ENCODE peak calls at places on chromosomes 3 and 15, in four cellular contexts. L, O, K and T are unnamed samples.

GRCh38 chr3:135416182-135416581 is 549.3 kb upstream of the PPP2R3A start:
- DNase-seq in O (no peak), L (no peak), K (no peak), T (no peak)

GRCh38 chr3:46878796-46879436 is 1.4 kb downstream of the PTH1R start:
- DNase-seq in O (no peak), K (peak; percentile 84), L (no peak), T (no peak)

GRCh38 chr3:139227165-139227564 is 116.7 kb upstream of the MRPS22 start:
- DNase-seq in K (no peak), O (no peak), L (no peak), T (no peak)

GRCh38 chr3:4841783-4842440 is 137.3 kb upstream of the BHLHE40 start:
- DNase-seq in O (no peak), K (no peak), L (no peak), T (no peak)

GRCh38 chr3:64554086-64554920 is 133.5 kb downstream of the ADAMTS9 start:
- DNase-seq in K (peak; percentile 75), L (no peak), O (no peak), T (no peak)

GRCh38 chr3:112633757-112634156 is 7.2 kb downstream of the CCDC80 start:
- DNase-seq in L (no peak), K (no peak), O (no peak), T (no peak)

GRCh38 chr3:30162579-30162978 is 443.8 kb upstream of the TGFBR2 start:
- DNase-seq in L (no peak), K (no peak), O (no peak), T (no peak)

GRCh38 chr3:30684361-30684760 is 78.0 kb downstream of the TGFBR2 start:
- DNase-seq in K (no peak), O (no peak), L (no peak), T (no peak)

GRCh38 chr15:101709466-101709865 is 14.8 kb downstream of the TARS3 start:
- DNase-seq in L (no peak), O (no peak), K (no peak), T (no peak)

GRCh38 chr15:73946795-73947370 is 20.6 kb downstream of the LOXL1 start:
- DNase-seq in O (no peak), K (no peak), L (no peak), T (no peak)

GRCh38 chr3:175940881-175941280 is 1081.7 kb downstream of the NAALADL2 start:
- DNase-seq in O (peak; percentile 57), L (peak; percentile 89), K (peak; percentile 52), T (no peak)

GRCh38 chr3:126765187-126766069 is 61.4 kb downstream of the CHCHD6 start:
- DNase-seq in K (no peak), L (no peak), O (no peak), T (no peak)

GRCh38 chr15:31311735-31312134 is 14.9 kb upstream of the KLF13 start:
- DNase-seq in L (peak; percentile 30), O (no peak), K (no peak), T (no peak)

GRCh38 chr3:67329358-67329757 is 325.1 kb downstream of the SUCLG2 start:
- DNase-seq in L (no peak), O (no peak), K (no peak), T (no peak)

GRCh38 chr15:70127797-70128756 is 30.4 kb upstream of the TLE3 start:
- DNase-seq in O (no peak), K (no peak), L (no peak), T (no peak)

GRCh38 chr3:134294302-134294925 is 43.8 kb upstream of the RYK start:
- DNase-seq in O (no peak), K (no peak), L (no peak), T (peak; percentile 55)

GRCh38 chr3:46930945-46931403 is 45.6 kb downstream of the CCDC12 start:
- DNase-seq in K (no peak), O (no peak), L (no peak), T (no peak)

GRCh38 chr15:101171954-101172353 is 79.9 kb downstream of the CHSY1 start:
- DNase-seq in K (no peak), O (no peak), L (no peak), T (peak; percentile 40)

GRCh38 chr3:16547958-16548357 is 34.5 kb upstream of the RFTN1 start:
- DNase-seq in O (no peak), K (no peak), L (no peak), T (no peak)

GRCh38 chr3:188229726-188230125 is 75.8 kb downstream of the LPP start:
- DNase-seq in K (no peak), L (no peak), O (no peak), T (no peak)

DNA sequence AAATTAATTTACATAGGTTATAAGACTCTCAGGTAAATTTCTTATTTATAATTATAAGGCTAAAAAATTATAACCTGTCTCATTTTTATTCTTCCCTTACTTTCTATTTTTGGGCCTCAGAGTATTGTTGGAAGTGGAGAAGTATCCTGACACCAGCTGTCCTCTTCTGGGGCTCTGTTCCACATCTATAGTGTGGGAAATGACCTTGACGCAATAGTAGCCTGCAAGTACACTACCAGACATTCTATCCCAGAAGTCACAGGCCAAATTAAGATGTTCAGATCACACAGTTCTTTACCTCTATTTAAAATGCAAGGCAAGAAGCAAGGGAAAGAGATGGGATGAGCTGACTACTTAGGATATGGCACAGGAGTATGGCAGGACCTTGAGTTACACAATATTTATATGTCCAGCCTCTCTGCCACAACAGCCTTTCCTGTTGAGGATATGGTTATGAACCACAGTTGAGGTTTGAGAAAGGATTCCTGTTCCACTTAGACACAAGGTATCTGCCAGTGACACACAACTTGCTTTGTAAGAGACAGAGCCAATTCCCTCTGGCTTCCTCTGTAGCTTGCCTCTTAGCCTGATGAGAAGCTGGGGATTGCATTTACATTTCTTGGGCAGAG is 158.0 kb upstream of the IL12A start:
- DNase-seq in K (no peak), L (no peak), O (no peak), T (no peak)
- H3K79me2 ChIP-seq in K (no peaks in the 10 kb centered on the region), L (no peaks in the 10 kb centered on the region), O (no peaks in the 10 kb centered on the region), T (no peaks in the 10 kb centered on the region)

GRCh38 chr3:154843647-154844046 is 236.5 kb upstream of the MME start:
- DNase-seq in K (no peak), O (no peak), L (no peak), T (no peak)

GRCh38 chr3:154844863-154845262 is 235.3 kb upstream of the MME start:
- DNase-seq in O (no peak), L (no peak), K (no peak), T (no peak)

DNA sequence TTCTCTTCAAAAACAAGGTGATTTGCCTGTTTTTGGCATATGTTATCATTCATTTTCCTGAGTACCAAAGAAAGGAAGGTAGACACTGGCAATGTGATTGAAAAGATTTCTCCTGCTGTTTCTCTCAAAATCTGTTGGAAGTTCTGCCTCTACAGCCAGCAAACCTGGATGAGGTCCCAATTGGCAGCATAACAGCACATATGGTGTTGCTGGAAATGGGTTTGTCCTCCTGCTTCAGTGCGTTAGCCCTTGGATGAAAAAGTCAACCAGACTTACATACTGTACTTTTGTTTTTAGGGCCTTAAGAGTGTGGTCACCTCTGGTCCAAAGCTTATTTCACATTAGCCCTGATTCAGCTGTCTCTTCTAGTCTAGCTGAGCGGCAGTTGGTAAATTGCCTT is 237.6 kb upstream of the MME start:
- DNase-seq in O (no peak), L (no peak), K (no peak), T (no peak)
- H3K9ac ChIP-seq in O (no peak overlapping the region), L (no peak overlapping the region), K (no peak overlapping the region), T (no peak overlapping the region)

GRCh38 chr15:59298255-59298856 is 74.3 kb downstream of the MYO1E start:
- DNase-seq in K (no peak), L (no peak), O (no peak), T (no peak)

GRCh38 chr15:59294574-59294960 is 78.1 kb downstream of the MYO1E start:
- DNase-seq in O (no peak), L (no peak), K (no peak), T (no peak)

GRCh38 chr15:59296181-59296617 is 76.5 kb downstream of the MYO1E start:
- DNase-seq in O (no peak), K (no peak), L (peak; percentile 5), T (no peak)

GRCh38 chr15:59294961-59295741 is 77.5 kb downstream of the MYO1E start:
- DNase-seq in L (no peak), O (no peak), K (no peak), T (no peak)

DNA sequence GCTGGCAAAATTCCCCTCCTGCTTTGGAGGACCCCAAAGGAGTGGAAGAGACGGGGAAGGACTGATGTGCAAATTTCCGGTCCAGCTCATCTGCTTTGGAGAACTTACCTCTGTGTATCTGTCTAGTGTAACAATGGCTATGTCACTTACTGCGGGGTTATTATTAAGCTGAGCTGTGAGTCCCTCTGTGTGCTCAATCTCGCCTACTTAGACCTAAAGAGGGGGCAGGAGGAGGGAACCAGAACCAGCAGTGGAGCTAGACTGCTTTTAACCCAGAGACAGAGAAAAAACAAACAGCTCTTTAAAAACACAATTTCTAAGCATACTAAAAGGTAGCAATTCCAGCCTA is 77.0 kb downstream of the MYO1E start:
- DNase-seq in O (no peak), L (no peak), K (no peak), T (no peak)
- H3K79me2 ChIP-seq in O (no peaks in the 10 kb centered on the region), L (no peaks in the 10 kb centered on the region), K (no peaks in the 10 kb centered on the region), T (no peaks in the 10 kb centered on the region)

GRCh38 chr15:89017370-89018066 is 70.7 kb upstream of the ABHD2 start:
- DNase-seq in O (peak; percentile 65), L (peak; percentile 88), K (peak; percentile 93), T (peak; percentile 72)
- H3K9ac ChIP-seq in O (no peak overlapping the region), L (no peak overlapping the region), K (no peak overlapping the region), T (no peak overlapping the region)

GRCh38 chr15:92637621-92638020 is 18.0 kb downstream of the FAM174B start:
- DNase-seq in K (no peak), L (no peak), O (no peak), T (no peak)
- H3K79me2 ChIP-seq in K (peaks cover 71% of the 10 kb centered on the region), L (peaks cover 6% of the 10 kb centered on the region), O (no peaks in the 10 kb centered on the region), T (no peaks in the 10 kb centered on the region)

GRCh38 chr3:39934696-39935095 is 125.3 kb downstream of the MYRIP start:
- DNase-seq in K (no peak), O (no peak), L (no peak), T (no peak)

GRCh38 chr3:39936848-39937247 is 127.4 kb downstream of the MYRIP start:
- DNase-seq in L (no peak), O (no peak), K (no peak), T (no peak)

GRCh38 chr3:39937315-39937714 is 127.9 kb downstream of the MYRIP start:
- DNase-seq in O (no peak), K (no peak), L (no peak), T (no peak)

GRCh38 chr3:39935261-39935660 is 125.9 kb downstream of the MYRIP start:
- DNase-seq in K (no peak), L (no peak), O (no peak), T (no peak)

DNA sequence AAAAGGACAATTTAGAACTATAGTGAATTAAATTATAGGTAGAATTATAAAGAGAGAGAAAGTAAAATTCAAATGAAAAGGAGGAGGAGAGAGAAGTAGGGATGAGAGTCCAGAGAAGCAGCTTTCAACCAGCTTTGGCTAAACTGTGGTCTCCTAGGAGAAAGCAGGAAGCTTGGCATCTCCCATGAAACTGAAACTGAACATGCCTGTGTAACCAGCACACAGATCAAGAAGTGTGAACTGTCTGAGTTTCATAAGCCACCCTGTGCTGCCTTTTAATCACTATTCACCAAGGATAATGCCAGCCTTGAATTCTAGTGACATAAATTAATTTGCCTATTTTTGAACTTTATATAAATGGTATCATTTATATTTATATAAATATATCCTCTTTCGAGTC is 128.5 kb downstream of the MYRIP start:
- DNase-seq in O (no peak), K (no peak), L (no peak), T (no peak)
- H3K9ac ChIP-seq in O (no peak overlapping the region), K (no peak overlapping the region), L (no peak overlapping the region), T (no peak overlapping the region)